ENCODE peak calls at places on chromosomes 3 and 15, in six cellular contexts. One of them, this sample, is unnamed.

GRCh38 chr3:110664148-110664547 is 407.5 kb upstream of the NECTIN3 start:
- DNase-seq in left cardiac atrium: no peak
- DNase-seq in amygdala: no peak
- DNase-seq in fibroblast of the conjunctiva: peak
- DNase-seq in naive thymus-derived CD4-positive, alpha-beta T cell: no peak
- DNase-seq in OCI-LY7: no peak
- DNase-seq in this sample: no peak

GRCh38 chr15:80991446-80991845 is 1.8 kb upstream of the MESD start:
- DNase-seq in left cardiac atrium: peak
- DNase-seq in amygdala: peak
- DNase-seq in fibroblast of the conjunctiva: peak
- DNase-seq in naive thymus-derived CD4-positive, alpha-beta T cell: no peak
- DNase-seq in OCI-LY7: peak
- DNase-seq in this sample: peak

GRCh38 chr15:60918234-60918964 is 310.7 kb downstream of the RORA start:
- DNase-seq in left cardiac atrium: no peak
- DNase-seq in amygdala: no peak
- DNase-seq in fibroblast of the conjunctiva: no peak
- DNase-seq in naive thymus-derived CD4-positive, alpha-beta T cell: no peak
- DNase-seq in OCI-LY7: no peak
- DNase-seq in this sample: no peak

GRCh38 chr3:40971191-40972168 is 227.8 kb upstream of the CTNNB1 start:
- DNase-seq in left cardiac atrium: peak
- DNase-seq in amygdala: no peak
- DNase-seq in fibroblast of the conjunctiva: peak
- DNase-seq in naive thymus-derived CD4-positive, alpha-beta T cell: peak
- DNase-seq in OCI-LY7: peak
- DNase-seq in this sample: peak

GRCh38 chr3:34842706-34843478 is 796.4 kb upstream of the ARPP21 start:
- DNase-seq in left cardiac atrium: no peak
- DNase-seq in amygdala: no peak
- DNase-seq in fibroblast of the conjunctiva: no peak
- DNase-seq in naive thymus-derived CD4-positive, alpha-beta T cell: no peak
- DNase-seq in OCI-LY7: no peak
- DNase-seq in this sample: no peak

GRCh38 chr15:72790302-72790955 is 6.9 kb upstream of the ADPGK start:
- DNase-seq in left cardiac atrium: no peak
- DNase-seq in amygdala: no peak
- DNase-seq in fibroblast of the conjunctiva: no peak
- DNase-seq in naive thymus-derived CD4-positive, alpha-beta T cell: no peak
- DNase-seq in OCI-LY7: no peak
- DNase-seq in this sample: no peak

GRCh38 chr15:101043911-101044624 is 124.9 kb downstream of the LRRK1 start:
- DNase-seq in left cardiac atrium: no peak
- DNase-seq in amygdala: no peak
- DNase-seq in fibroblast of the conjunctiva: no peak
- DNase-seq in naive thymus-derived CD4-positive, alpha-beta T cell: peak
- DNase-seq in OCI-LY7: no peak
- DNase-seq in this sample: no peak

GRCh38 chr3:120418866-120419490 is 31.8 kb downstream of the FSTL1 start:
- DNase-seq in left cardiac atrium: peak
- DNase-seq in amygdala: peak
- DNase-seq in fibroblast of the conjunctiva: peak
- DNase-seq in naive thymus-derived CD4-positive, alpha-beta T cell: no peak
- DNase-seq in OCI-LY7: peak
- DNase-seq in this sample: peak

GRCh38 chr15:28260722-28261121 is 61.3 kb downstream of the HERC2 start:
- DNase-seq in left cardiac atrium: no peak
- DNase-seq in amygdala: no peak
- DNase-seq in fibroblast of the conjunctiva: no peak
- DNase-seq in naive thymus-derived CD4-positive, alpha-beta T cell: no peak
- DNase-seq in OCI-LY7: no peak
- DNase-seq in this sample: no peak

GRCh38 chr15:89514596-89515406 is 18.4 kb upstream of the RHCG start:
- DNase-seq in left cardiac atrium: no peak
- DNase-seq in amygdala: no peak
- DNase-seq in fibroblast of the conjunctiva: no peak
- DNase-seq in naive thymus-derived CD4-positive, alpha-beta T cell: no peak
- DNase-seq in OCI-LY7: no peak
- DNase-seq in this sample: no peak

GRCh38 chr15:70407955-70408354 is 310.2 kb upstream of the TLE3 start:
- DNase-seq in left cardiac atrium: no peak
- DNase-seq in amygdala: no peak
- DNase-seq in fibroblast of the conjunctiva: no peak
- DNase-seq in naive thymus-derived CD4-positive, alpha-beta T cell: no peak
- DNase-seq in OCI-LY7: no peak
- DNase-seq in this sample: no peak

GRCh38 chr3:23199649-23200048 is 3.5 kb upstream of the UBE2E2 start:
- DNase-seq in left cardiac atrium: no peak
- DNase-seq in amygdala: no peak
- DNase-seq in fibroblast of the conjunctiva: no peak
- DNase-seq in naive thymus-derived CD4-positive, alpha-beta T cell: no peak
- DNase-seq in OCI-LY7: no peak
- DNase-seq in this sample: no peak

GRCh38 chr3:42846682-42847522 is 28.8 kb downstream of the CYP8B1 start:
- DNase-seq in left cardiac atrium: no peak
- DNase-seq in amygdala: peak
- DNase-seq in fibroblast of the conjunctiva: no peak
- DNase-seq in naive thymus-derived CD4-positive, alpha-beta T cell: no peak
- DNase-seq in OCI-LY7: peak
- DNase-seq in this sample: peak

GRCh38 chr3:183698318-183698731 is 728 bp downstream of the YEATS2 start:
- DNase-seq in left cardiac atrium: peak
- DNase-seq in amygdala: peak
- DNase-seq in fibroblast of the conjunctiva: no peak
- DNase-seq in naive thymus-derived CD4-positive, alpha-beta T cell: no peak
- DNase-seq in OCI-LY7: peak
- DNase-seq in this sample: no peak

GRCh38 chr3:71310595-71311319 is 272.8 kb downstream of the FOXP1 start:
- DNase-seq in left cardiac atrium: peak
- DNase-seq in amygdala: no peak
- DNase-seq in fibroblast of the conjunctiva: peak
- DNase-seq in naive thymus-derived CD4-positive, alpha-beta T cell: no peak
- DNase-seq in OCI-LY7: no peak
- DNase-seq in this sample: no peak

GRCh38 chr3:177824841-177825240 is 627.6 kb upstream of the TBL1XR1 start:
- DNase-seq in left cardiac atrium: no peak
- DNase-seq in amygdala: no peak
- DNase-seq in fibroblast of the conjunctiva: no peak
- DNase-seq in naive thymus-derived CD4-positive, alpha-beta T cell: no peak
- DNase-seq in OCI-LY7: no peak
- DNase-seq in this sample: no peak

GRCh38 chr15:62617741-62618140 is 424.8 kb upstream of the TPM1 start:
- DNase-seq in left cardiac atrium: no peak
- DNase-seq in amygdala: no peak
- DNase-seq in fibroblast of the conjunctiva: no peak
- DNase-seq in naive thymus-derived CD4-positive, alpha-beta T cell: no peak
- DNase-seq in OCI-LY7: no peak
- DNase-seq in this sample: no peak

GRCh38 chr3:115808239-115808638 is 184.9 kb downstream of the GAP43 start:
- DNase-seq in left cardiac atrium: no peak
- DNase-seq in amygdala: no peak
- DNase-seq in fibroblast of the conjunctiva: no peak
- DNase-seq in naive thymus-derived CD4-positive, alpha-beta T cell: no peak
- DNase-seq in OCI-LY7: no peak
- DNase-seq in this sample: no peak

GRCh38 chr15:54150255-54150654 is 172.0 kb downstream of the UNC13C start:
- DNase-seq in left cardiac atrium: no peak
- DNase-seq in amygdala: no peak
- DNase-seq in fibroblast of the conjunctiva: no peak
- DNase-seq in naive thymus-derived CD4-positive, alpha-beta T cell: no peak
- DNase-seq in OCI-LY7: no peak
- DNase-seq in this sample: peak

GRCh38 chr3:183500981-183501704 is 54.4 kb downstream of the KLHL6 start:
- DNase-seq in left cardiac atrium: no peak
- DNase-seq in amygdala: no peak
- DNase-seq in fibroblast of the conjunctiva: no peak
- DNase-seq in naive thymus-derived CD4-positive, alpha-beta T cell: no peak
- DNase-seq in OCI-LY7: no peak
- DNase-seq in this sample: no peak

GRCh38 chr3:83453010-83453409 is 1505.8 kb upstream of the CADM2 start:
- DNase-seq in left cardiac atrium: no peak
- DNase-seq in amygdala: no peak
- DNase-seq in fibroblast of the conjunctiva: no peak
- DNase-seq in naive thymus-derived CD4-positive, alpha-beta T cell: no peak
- DNase-seq in OCI-LY7: no peak
- DNase-seq in this sample: no peak

GRCh38 chr3:115099115-115099884 is 47.8 kb downstream of the ZBTB20 start:
- DNase-seq in left cardiac atrium: no peak
- DNase-seq in amygdala: no peak
- DNase-seq in fibroblast of the conjunctiva: no peak
- DNase-seq in naive thymus-derived CD4-positive, alpha-beta T cell: no peak
- DNase-seq in OCI-LY7: no peak
- DNase-seq in this sample: no peak

GRCh38 chr3:94862703-94863102 is 799.8 kb downstream of the NSUN3 start:
- DNase-seq in left cardiac atrium: no peak
- DNase-seq in amygdala: no peak
- DNase-seq in fibroblast of the conjunctiva: no peak
- DNase-seq in naive thymus-derived CD4-positive, alpha-beta T cell: no peak
- DNase-seq in OCI-LY7: peak
- DNase-seq in this sample: peak

GRCh38 chr3:122324871-122325323 is at the start of gene CSTA:
- DNase-seq in left cardiac atrium: no peak
- DNase-seq in amygdala: no peak
- DNase-seq in fibroblast of the conjunctiva: no peak
- DNase-seq in naive thymus-derived CD4-positive, alpha-beta T cell: no peak
- DNase-seq in OCI-LY7: no peak
- DNase-seq in this sample: no peak

GRCh38 chr3:172181936-172182708 is 142.7 kb downstream of the FNDC3B start:
- DNase-seq in left cardiac atrium: no peak
- DNase-seq in amygdala: no peak
- DNase-seq in fibroblast of the conjunctiva: no peak
- DNase-seq in naive thymus-derived CD4-positive, alpha-beta T cell: no peak
- DNase-seq in OCI-LY7: no peak
- DNase-seq in this sample: peak

GRCh38 chr15:57510647-57511046 is 81.1 kb upstream of the MYZAP start:
- DNase-seq in left cardiac atrium: peak
- DNase-seq in amygdala: no peak
- DNase-seq in fibroblast of the conjunctiva: peak
- DNase-seq in naive thymus-derived CD4-positive, alpha-beta T cell: no peak
- DNase-seq in OCI-LY7: no peak
- DNase-seq in this sample: no peak

GRCh38 chr3:151206196-151206595 is 3.2 kb upstream of the GPR171 start:
- DNase-seq in left cardiac atrium: no peak
- DNase-seq in amygdala: no peak
- DNase-seq in fibroblast of the conjunctiva: no peak
- DNase-seq in naive thymus-derived CD4-positive, alpha-beta T cell: no peak
- DNase-seq in OCI-LY7: no peak
- DNase-seq in this sample: no peak

GRCh38 chr15:40328176-40328575 is 4.7 kb downstream of the INAFM2 start:
- DNase-seq in left cardiac atrium: no peak
- DNase-seq in amygdala: no peak
- DNase-seq in fibroblast of the conjunctiva: no peak
- DNase-seq in naive thymus-derived CD4-positive, alpha-beta T cell: no peak
- DNase-seq in OCI-LY7: no peak
- DNase-seq in this sample: no peak

GRCh38 chr3:127668906-127669305 is 3.8 kb upstream of the ABTB1 start:
- DNase-seq in left cardiac atrium: no peak
- DNase-seq in amygdala: no peak
- DNase-seq in fibroblast of the conjunctiva: no peak
- DNase-seq in naive thymus-derived CD4-positive, alpha-beta T cell: no peak
- DNase-seq in OCI-LY7: no peak
- DNase-seq in this sample: no peak

This sample was measured in KBM-7.